ENCODE peak calls at places on chromosomes 6 and 20, in eight cellular contexts. One of them, this sample, is unnamed.

GRCh38 chr6:113936093-113936934 is 34.6 kb downstream of the HDAC2 start:
- DNase-seq in endothelial cell of umbilical vein: peak
- DNase-seq in HTR-8/SVneo: peak
- DNase-seq in NCI-H1436: peak
- DNase-seq in T-helper 9 cell: no peak
- DNase-seq in fibroblast of the aortic adventitia: peak
- DNase-seq in stimulated activated CD4-positive, alpha-beta T cell treated with anti-CD3 and anti-CD28 coated beads, Interleukin-2, amount 100 ng/mL, for 48 hours: no peak
- DNase-seq in GM23248: peak
- DNase-seq in this sample: no peak

GRCh38 chr20:21704408-21705385 is 767 bp upstream of the PAX1 start:
- DNase-seq in GM23248: no peak
- DNase-seq in stimulated activated CD4-positive, alpha-beta T cell treated with anti-CD3 and anti-CD28 coated beads, Interleukin-2, amount 100 ng/mL, for 48 hours: no peak
- DNase-seq in endothelial cell of umbilical vein: no peak
- DNase-seq in fibroblast of the aortic adventitia: no peak
- DNase-seq in NCI-H1436: no peak
- DNase-seq in T-helper 9 cell: no peak
- DNase-seq in HTR-8/SVneo: no peak
- DNase-seq in this sample: no peak

GRCh38 chr6:131958551-131959470 is 7.6 kb upstream of the CCN2 start:
- DNase-seq in fibroblast of the aortic adventitia: no peak
- DNase-seq in stimulated activated CD4-positive, alpha-beta T cell treated with anti-CD3 and anti-CD28 coated beads, Interleukin-2, amount 100 ng/mL, for 48 hours: no peak
- DNase-seq in HTR-8/SVneo: no peak
- DNase-seq in endothelial cell of umbilical vein: no peak
- DNase-seq in NCI-H1436: no peak
- DNase-seq in GM23248: no peak
- DNase-seq in T-helper 9 cell: no peak
- DNase-seq in this sample: no peak

GRCh38 chr6:63643862-63644261 is 8.3 kb downstream of the PHF3 start:
- DNase-seq in GM23248: peak
- DNase-seq in HTR-8/SVneo: no peak
- DNase-seq in NCI-H1436: no peak
- DNase-seq in fibroblast of the aortic adventitia: no peak
- DNase-seq in endothelial cell of umbilical vein: peak
- DNase-seq in T-helper 9 cell: no peak
- DNase-seq in stimulated activated CD4-positive, alpha-beta T cell treated with anti-CD3 and anti-CD28 coated beads, Interleukin-2, amount 100 ng/mL, for 48 hours: no peak
- DNase-seq in this sample: no peak

GRCh38 chr6:2110504-2110903 is 134.9 kb downstream of the GMDS start:
- DNase-seq in HTR-8/SVneo: no peak
- DNase-seq in fibroblast of the aortic adventitia: peak
- DNase-seq in endothelial cell of umbilical vein: peak
- DNase-seq in T-helper 9 cell: no peak
- DNase-seq in GM23248: no peak
- DNase-seq in stimulated activated CD4-positive, alpha-beta T cell treated with anti-CD3 and anti-CD28 coated beads, Interleukin-2, amount 100 ng/mL, for 48 hours: no peak
- DNase-seq in NCI-H1436: no peak
- DNase-seq in this sample: no peak

GRCh38 chr6:15871211-15871770 is 208.5 kb upstream of the DTNBP1 start:
- DNase-seq in NCI-H1436: no peak
- DNase-seq in stimulated activated CD4-positive, alpha-beta T cell treated with anti-CD3 and anti-CD28 coated beads, Interleukin-2, amount 100 ng/mL, for 48 hours: no peak
- DNase-seq in endothelial cell of umbilical vein: no peak
- DNase-seq in T-helper 9 cell: no peak
- DNase-seq in HTR-8/SVneo: no peak
- DNase-seq in GM23248: no peak
- DNase-seq in fibroblast of the aortic adventitia: no peak
- DNase-seq in this sample: no peak

GRCh38 chr6:45677381-45677992 is 299.8 kb upstream of the SUPT3H start:
- DNase-seq in GM23248: no peak
- DNase-seq in NCI-H1436: no peak
- DNase-seq in HTR-8/SVneo: no peak
- DNase-seq in endothelial cell of umbilical vein: peak
- DNase-seq in stimulated activated CD4-positive, alpha-beta T cell treated with anti-CD3 and anti-CD28 coated beads, Interleukin-2, amount 100 ng/mL, for 48 hours: no peak
- DNase-seq in fibroblast of the aortic adventitia: no peak
- DNase-seq in T-helper 9 cell: no peak
- DNase-seq in this sample: no peak

GRCh38 chr6:90249044-90249443 is 47.6 kb downstream of the BACH2 start:
- DNase-seq in GM23248: peak
- DNase-seq in stimulated activated CD4-positive, alpha-beta T cell treated with anti-CD3 and anti-CD28 coated beads, Interleukin-2, amount 100 ng/mL, for 48 hours: no peak
- DNase-seq in HTR-8/SVneo: no peak
- DNase-seq in fibroblast of the aortic adventitia: no peak
- DNase-seq in T-helper 9 cell: no peak
- DNase-seq in endothelial cell of umbilical vein: no peak
- DNase-seq in NCI-H1436: no peak
- DNase-seq in this sample: no peak

GRCh38 chr20:18504479-18505060 is 3.2 kb upstream of the SEC23B start:
- DNase-seq in fibroblast of the aortic adventitia: peak
- DNase-seq in T-helper 9 cell: no peak
- DNase-seq in NCI-H1436: no peak
- DNase-seq in HTR-8/SVneo: no peak
- DNase-seq in GM23248: peak
- DNase-seq in endothelial cell of umbilical vein: peak
- DNase-seq in stimulated activated CD4-positive, alpha-beta T cell treated with anti-CD3 and anti-CD28 coated beads, Interleukin-2, amount 100 ng/mL, for 48 hours: no peak
- DNase-seq in this sample: peak

GRCh38 chr20:2767768-2768631 is 32.4 kb downstream of the CPXM1 start:
- DNase-seq in NCI-H1436: no peak
- DNase-seq in GM23248: peak
- DNase-seq in T-helper 9 cell: no peak
- DNase-seq in endothelial cell of umbilical vein: peak
- DNase-seq in HTR-8/SVneo: no peak
- DNase-seq in fibroblast of the aortic adventitia: peak
- DNase-seq in stimulated activated CD4-positive, alpha-beta T cell treated with anti-CD3 and anti-CD28 coated beads, Interleukin-2, amount 100 ng/mL, for 48 hours: no peak
- DNase-seq in this sample: no peak

GRCh38 chr6:84027340-84028183 is 6.0 kb upstream of the MRAP2 start:
- DNase-seq in fibroblast of the aortic adventitia: peak
- DNase-seq in endothelial cell of umbilical vein: peak
- DNase-seq in stimulated activated CD4-positive, alpha-beta T cell treated with anti-CD3 and anti-CD28 coated beads, Interleukin-2, amount 100 ng/mL, for 48 hours: no peak
- DNase-seq in T-helper 9 cell: no peak
- DNase-seq in GM23248: peak
- DNase-seq in NCI-H1436: no peak
- DNase-seq in HTR-8/SVneo: no peak
- DNase-seq in this sample: no peak

GRCh38 chr20:1266167-1266973 is at the start of gene SNPH:
- DNase-seq in T-helper 9 cell: peak
- DNase-seq in GM23248: peak
- DNase-seq in NCI-H1436: peak
- DNase-seq in fibroblast of the aortic adventitia: peak
- DNase-seq in endothelial cell of umbilical vein: peak
- DNase-seq in stimulated activated CD4-positive, alpha-beta T cell treated with anti-CD3 and anti-CD28 coated beads, Interleukin-2, amount 100 ng/mL, for 48 hours: peak
- DNase-seq in HTR-8/SVneo: peak
- DNase-seq in this sample: no peak

GRCh38 chr6:130293800-130294199 is 71.0 kb upstream of the SAMD3 start:
- DNase-seq in endothelial cell of umbilical vein: peak
- DNase-seq in stimulated activated CD4-positive, alpha-beta T cell treated with anti-CD3 and anti-CD28 coated beads, Interleukin-2, amount 100 ng/mL, for 48 hours: no peak
- DNase-seq in T-helper 9 cell: peak
- DNase-seq in fibroblast of the aortic adventitia: peak
- DNase-seq in NCI-H1436: no peak
- DNase-seq in HTR-8/SVneo: peak
- DNase-seq in GM23248: peak
- DNase-seq in this sample: no peak

GRCh38 chr6:84224251-84224650 is 3.2 kb downstream of the CEP162 start:
- DNase-seq in GM23248: peak
- DNase-seq in endothelial cell of umbilical vein: no peak
- DNase-seq in fibroblast of the aortic adventitia: peak
- DNase-seq in HTR-8/SVneo: no peak
- DNase-seq in NCI-H1436: no peak
- DNase-seq in stimulated activated CD4-positive, alpha-beta T cell treated with anti-CD3 and anti-CD28 coated beads, Interleukin-2, amount 100 ng/mL, for 48 hours: no peak
- DNase-seq in T-helper 9 cell: no peak
- DNase-seq in this sample: no peak

GRCh38 chr20:14219801-14220461 is 117.5 kb downstream of the FLRT3 start:
- DNase-seq in T-helper 9 cell: no peak
- DNase-seq in fibroblast of the aortic adventitia: no peak
- DNase-seq in HTR-8/SVneo: no peak
- DNase-seq in stimulated activated CD4-positive, alpha-beta T cell treated with anti-CD3 and anti-CD28 coated beads, Interleukin-2, amount 100 ng/mL, for 48 hours: no peak
- DNase-seq in GM23248: no peak
- DNase-seq in endothelial cell of umbilical vein: no peak
- DNase-seq in NCI-H1436: peak
- DNase-seq in this sample: no peak

GRCh38 chr20:8215516-8215915 is 83.5 kb downstream of the PLCB1 start:
- DNase-seq in T-helper 9 cell: no peak
- DNase-seq in endothelial cell of umbilical vein: peak
- DNase-seq in NCI-H1436: no peak
- DNase-seq in HTR-8/SVneo: no peak
- DNase-seq in stimulated activated CD4-positive, alpha-beta T cell treated with anti-CD3 and anti-CD28 coated beads, Interleukin-2, amount 100 ng/mL, for 48 hours: no peak
- DNase-seq in fibroblast of the aortic adventitia: peak
- DNase-seq in GM23248: no peak
- DNase-seq in this sample: no peak

GRCh38 chr6:4345543-4345942 is 210.2 kb upstream of the ECI2 start:
- DNase-seq in fibroblast of the aortic adventitia: no peak
- DNase-seq in endothelial cell of umbilical vein: no peak
- DNase-seq in HTR-8/SVneo: no peak
- DNase-seq in NCI-H1436: no peak
- DNase-seq in GM23248: no peak
- DNase-seq in stimulated activated CD4-positive, alpha-beta T cell treated with anti-CD3 and anti-CD28 coated beads, Interleukin-2, amount 100 ng/mL, for 48 hours: no peak
- DNase-seq in T-helper 9 cell: no peak
- DNase-seq in this sample: no peak

GRCh38 chr20:45049904-45050471 is 50.9 kb downstream of the KCNS1 start:
- DNase-seq in HTR-8/SVneo: no peak
- DNase-seq in endothelial cell of umbilical vein: no peak
- DNase-seq in T-helper 9 cell: no peak
- DNase-seq in fibroblast of the aortic adventitia: no peak
- DNase-seq in NCI-H1436: no peak
- DNase-seq in GM23248: no peak
- DNase-seq in stimulated activated CD4-positive, alpha-beta T cell treated with anti-CD3 and anti-CD28 coated beads, Interleukin-2, amount 100 ng/mL, for 48 hours: no peak
- DNase-seq in this sample: no peak

GRCh38 chr6:18359237-18359885 is 27.8 kb upstream of the RNF144B start:
- DNase-seq in fibroblast of the aortic adventitia: no peak
- DNase-seq in stimulated activated CD4-positive, alpha-beta T cell treated with anti-CD3 and anti-CD28 coated beads, Interleukin-2, amount 100 ng/mL, for 48 hours: no peak
- DNase-seq in endothelial cell of umbilical vein: no peak
- DNase-seq in HTR-8/SVneo: no peak
- DNase-seq in NCI-H1436: no peak
- DNase-seq in T-helper 9 cell: no peak
- DNase-seq in GM23248: no peak
- DNase-seq in this sample: no peak

GRCh38 chr6:21111399-21111725 is 482.2 kb upstream of the SOX4 start:
- DNase-seq in T-helper 9 cell: no peak
- DNase-seq in HTR-8/SVneo: no peak
- DNase-seq in fibroblast of the aortic adventitia: no peak
- DNase-seq in endothelial cell of umbilical vein: peak
- DNase-seq in GM23248: no peak
- DNase-seq in NCI-H1436: no peak
- DNase-seq in stimulated activated CD4-positive, alpha-beta T cell treated with anti-CD3 and anti-CD28 coated beads, Interleukin-2, amount 100 ng/mL, for 48 hours: no peak
- DNase-seq in this sample: no peak

GRCh38 chr6:71291991-71292390 is 3.4 kb downstream of the OGFRL1 start:
- DNase-seq in HTR-8/SVneo: no peak
- DNase-seq in stimulated activated CD4-positive, alpha-beta T cell treated with anti-CD3 and anti-CD28 coated beads, Interleukin-2, amount 100 ng/mL, for 48 hours: no peak
- DNase-seq in fibroblast of the aortic adventitia: no peak
- DNase-seq in GM23248: peak
- DNase-seq in NCI-H1436: no peak
- DNase-seq in T-helper 9 cell: no peak
- DNase-seq in endothelial cell of umbilical vein: no peak
- DNase-seq in this sample: no peak

GRCh38 chr6:121971886-121972285 is 427.6 kb upstream of the HSF2 start:
- DNase-seq in NCI-H1436: no peak
- DNase-seq in stimulated activated CD4-positive, alpha-beta T cell treated with anti-CD3 and anti-CD28 coated beads, Interleukin-2, amount 100 ng/mL, for 48 hours: no peak
- DNase-seq in fibroblast of the aortic adventitia: peak
- DNase-seq in GM23248: peak
- DNase-seq in T-helper 9 cell: no peak
- DNase-seq in HTR-8/SVneo: peak
- DNase-seq in endothelial cell of umbilical vein: no peak
- DNase-seq in this sample: no peak

GRCh38 chr20:25389858-25390537 is 637 bp downstream of the ABHD12 start:
- DNase-seq in endothelial cell of umbilical vein: peak
- DNase-seq in fibroblast of the aortic adventitia: no peak
- DNase-seq in HTR-8/SVneo: no peak
- DNase-seq in NCI-H1436: no peak
- DNase-seq in T-helper 9 cell: peak
- DNase-seq in stimulated activated CD4-positive, alpha-beta T cell treated with anti-CD3 and anti-CD28 coated beads, Interleukin-2, amount 100 ng/mL, for 48 hours: peak
- DNase-seq in GM23248: peak
- DNase-seq in this sample: no peak

GRCh38 chr6:53258774-53259155 is 90.0 kb downstream of the ELOVL5 start:
- DNase-seq in endothelial cell of umbilical vein: no peak
- DNase-seq in T-helper 9 cell: no peak
- DNase-seq in fibroblast of the aortic adventitia: no peak
- DNase-seq in GM23248: no peak
- DNase-seq in NCI-H1436: no peak
- DNase-seq in stimulated activated CD4-positive, alpha-beta T cell treated with anti-CD3 and anti-CD28 coated beads, Interleukin-2, amount 100 ng/mL, for 48 hours: no peak
- DNase-seq in HTR-8/SVneo: no peak
- DNase-seq in this sample: no peak

GRCh38 chr20:57513199-57513598 is 11.7 kb downstream of the CTCFL start:
- DNase-seq in NCI-H1436: no peak
- DNase-seq in T-helper 9 cell: no peak
- DNase-seq in stimulated activated CD4-positive, alpha-beta T cell treated with anti-CD3 and anti-CD28 coated beads, Interleukin-2, amount 100 ng/mL, for 48 hours: no peak
- DNase-seq in HTR-8/SVneo: no peak
- DNase-seq in GM23248: peak
- DNase-seq in endothelial cell of umbilical vein: no peak
- DNase-seq in fibroblast of the aortic adventitia: peak
- DNase-seq in this sample: no peak

GRCh38 chr20:63697357-63697867 is 960 bp downstream of the TNFRSF6B start:
- DNase-seq in GM23248: no peak
- DNase-seq in HTR-8/SVneo: no peak
- DNase-seq in stimulated activated CD4-positive, alpha-beta T cell treated with anti-CD3 and anti-CD28 coated beads, Interleukin-2, amount 100 ng/mL, for 48 hours: no peak
- DNase-seq in T-helper 9 cell: no peak
- DNase-seq in NCI-H1436: no peak
- DNase-seq in fibroblast of the aortic adventitia: no peak
- DNase-seq in endothelial cell of umbilical vein: no peak
- DNase-seq in this sample: no peak

GRCh38 chr6:87391334-87391733 is 16.4 kb upstream of the CFAP206 start:
- DNase-seq in T-helper 9 cell: no peak
- DNase-seq in GM23248: peak
- DNase-seq in endothelial cell of umbilical vein: peak
- DNase-seq in NCI-H1436: peak
- DNase-seq in HTR-8/SVneo: peak
- DNase-seq in fibroblast of the aortic adventitia: peak
- DNase-seq in stimulated activated CD4-positive, alpha-beta T cell treated with anti-CD3 and anti-CD28 coated beads, Interleukin-2, amount 100 ng/mL, for 48 hours: no peak
- DNase-seq in this sample: no peak

GRCh38 chr6:33313105-33313708 is 671 bp downstream of the TAPBP start:
- DNase-seq in stimulated activated CD4-positive, alpha-beta T cell treated with anti-CD3 and anti-CD28 coated beads, Interleukin-2, amount 100 ng/mL, for 48 hours: peak
- DNase-seq in fibroblast of the aortic adventitia: no peak
- DNase-seq in endothelial cell of umbilical vein: peak
- DNase-seq in T-helper 9 cell: no peak
- DNase-seq in GM23248: peak
- DNase-seq in HTR-8/SVneo: no peak
- DNase-seq in NCI-H1436: peak
- DNase-seq in this sample: no peak

GRCh38 chr6:11810039-11810541 is 31.5 kb upstream of the ADTRP start:
- DNase-seq in HTR-8/SVneo: peak
- DNase-seq in T-helper 9 cell: no peak
- DNase-seq in GM23248: peak
- DNase-seq in endothelial cell of umbilical vein: peak
- DNase-seq in NCI-H1436: no peak
- DNase-seq in fibroblast of the aortic adventitia: peak
- DNase-seq in stimulated activated CD4-positive, alpha-beta T cell treated with anti-CD3 and anti-CD28 coated beads, Interleukin-2, amount 100 ng/mL, for 48 hours: no peak
- DNase-seq in this sample: peak